ENCODE peak calls at places on chromosomes 16 and 17, in six cellular contexts. O is HepG2, Q is HCT116, D is H1, Y is K562, U is SK-N-SH. C is an unnamed sample.

GRCh38 chr16:23125277-23125676 is 24.0 kb downstream of the USP31 start:
- DNase-seq in O (no peak), Q (no peak), D (no peak), Y (no peak), U (no peak), C (no peak)

GRCh38 chr17:15257316-15257925 is 7.7 kb downstream of the PMP22 start:
- DNase-seq in O (peak), Q (peak), D (no peak), Y (peak), U (peak), C (peak)

GRCh38 chr16:22786691-22787090 is 27.3 kb upstream of the HS3ST2 start:
- DNase-seq in O (no peak), Q (no peak), D (no peak), Y (no peak), U (no peak), C (no peak)

GRCh38 chr17:27586203-27586701 is 44.7 kb upstream of the LGALS9 start:
- DNase-seq in O (no peak), Q (no peak), D (no peak), Y (no peak), U (peak), C (no peak)

GRCh38 chr16:57070986-57071540 is 21.3 kb upstream of the CPNE2 start:
- DNase-seq in O (no peak), Q (no peak), D (no peak), Y (no peak), U (no peak), C (no peak)

GRCh38 chr17:77505460-77505769 is 364.6 kb downstream of the SEC14L1 start:
- DNase-seq in O (no peak), Q (no peak), D (no peak), Y (no peak), U (no peak), C (no peak)

GRCh38 chr17:33038740-33039139 is 47.1 kb downstream of the SPACA3 start:
- DNase-seq in O (no peak), Q (peak), D (peak), Y (peak), U (peak), C (peak)

GRCh38 chr16:81723098-81723723 is 55.9 kb upstream of the PLCG2 start:
- DNase-seq in O (peak), Q (peak), D (no peak), Y (peak), U (peak), C (peak)

GRCh38 chr17:58127846-58128245 is 20.3 kb upstream of the OR4D1 start:
- DNase-seq in O (no peak), Q (no peak), D (no peak), Y (no peak), U (no peak), C (no peak)

GRCh38 chr17:17779015-17779611 is 57.7 kb downstream of the SREBF1 start:
- DNase-seq in O (peak), Q (no peak), D (no peak), Y (no peak), U (peak), C (no peak)

DNA sequence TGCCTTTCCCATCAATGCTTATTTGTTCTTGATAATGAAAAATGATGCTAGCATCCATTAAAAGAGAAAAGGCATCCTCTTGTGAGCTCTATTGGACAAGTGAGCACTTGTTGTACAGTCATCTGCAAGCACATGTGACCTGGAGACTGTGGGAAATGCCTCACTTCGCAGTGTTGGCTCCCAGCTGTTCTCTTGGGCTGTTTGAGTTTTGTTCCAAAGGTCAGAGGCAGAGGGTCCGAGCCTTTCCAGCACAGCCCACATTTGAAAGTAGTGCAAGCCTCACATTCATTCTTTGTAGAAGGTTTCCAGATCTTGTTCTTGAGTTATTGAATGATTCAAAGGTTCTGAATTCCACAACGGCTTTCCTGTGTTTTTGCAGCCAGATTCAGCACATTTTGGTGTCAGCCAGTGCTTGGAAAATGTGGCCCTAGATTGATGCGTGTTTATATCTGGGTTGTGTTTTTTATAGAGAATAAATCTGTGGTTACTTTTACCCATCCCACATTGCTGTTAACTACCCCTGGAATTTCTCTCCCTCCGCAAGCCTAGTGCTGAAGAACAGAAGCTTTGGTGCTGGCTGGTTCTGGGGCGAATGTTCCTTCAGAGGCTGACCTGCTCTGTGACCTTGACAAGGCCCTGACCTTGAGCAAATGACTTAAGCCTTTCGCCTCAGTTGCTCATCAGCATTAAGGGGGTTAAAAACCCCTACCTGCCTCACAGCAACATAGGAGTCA is 49.8 kb downstream of the CDH1 start:
- DNase-seq in O (peak), Q (no peak), D (no peak), Y (no peak), U (no peak), C (no peak)
- TF ChIP-seq JUND in O (no peak), Q (no peak), D (no peak), Y (no peak), U (no peak), C (no peak)

GRCh38 chr17:82228842-82229685 is at the start of gene SLC16A3:
- DNase-seq in O (no peak), Q (no peak), D (no peak), Y (no peak), U (peak), C (no peak)

GRCh38 chr17:82226809-82227628 is 1.8 kb upstream of the SLC16A3 start:
- DNase-seq in O (no peak), Q (no peak), D (no peak), Y (no peak), U (no peak), C (no peak)

GRCh38 chr17:82229686-82230626 is 1.1 kb downstream of the SLC16A3 start:
- DNase-seq in O (peak), Q (no peak), D (no peak), Y (no peak), U (no peak), C (no peak)

GRCh38 chr17:82227629-82228277 is 1.1 kb upstream of the SLC16A3 start:
- DNase-seq in O (no peak), Q (no peak), D (no peak), Y (no peak), U (no peak), C (no peak)

DNA sequence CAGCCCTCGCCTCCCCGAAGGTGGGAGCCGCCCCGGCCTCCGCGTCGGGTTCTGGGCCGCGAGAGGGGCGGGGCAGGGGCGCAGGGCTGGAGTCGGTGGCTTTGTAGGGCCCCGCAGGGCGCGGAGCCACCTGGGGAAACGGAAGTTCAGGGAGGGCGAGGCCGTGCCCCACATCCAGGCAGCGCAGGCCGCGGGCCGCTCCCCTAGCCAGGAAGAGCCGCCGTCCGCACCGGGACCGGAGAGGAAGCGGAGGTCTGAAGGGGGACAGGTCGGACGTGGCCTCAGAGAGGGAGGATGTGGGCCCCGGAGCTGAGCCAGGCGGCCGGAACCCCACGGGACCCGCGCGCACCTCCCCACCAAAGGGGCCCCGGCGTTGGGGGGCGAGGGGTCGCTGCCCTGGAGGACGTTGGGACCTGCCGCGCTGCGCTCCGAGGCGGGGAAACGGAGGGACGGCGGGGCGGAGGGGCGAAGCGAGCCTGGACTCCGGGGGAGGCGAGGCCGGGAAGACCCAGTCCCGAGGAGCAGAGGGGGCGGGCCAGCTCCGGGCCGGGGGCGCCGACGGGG is 482 bp upstream of the SLC16A3 start:
- DNase-seq in O (no peak), Q (no peak), D (no peak), Y (no peak), U (no peak), C (no peak)
- TF ChIP-seq JUND in O (no peak), Q (no peak), D (no peak), Y (no peak), U (no peak), C (no peak)

GRCh38 chr17:9229826-9230201 is 208.5 kb downstream of the NTN1 start:
- DNase-seq in O (no peak), Q (no peak), D (no peak), Y (no peak), U (no peak), C (no peak)

GRCh38 chr17:9227819-9228407 is 206.6 kb downstream of the NTN1 start:
- DNase-seq in O (no peak), Q (no peak), D (no peak), Y (no peak), U (no peak), C (no peak)

GRCh38 chr17:9230346-9230745 is 209.0 kb downstream of the NTN1 start:
- DNase-seq in O (no peak), Q (no peak), D (no peak), Y (no peak), U (peak), C (no peak)

GRCh38 chr17:9229160-9229825 is 208.0 kb downstream of the NTN1 start:
- DNase-seq in O (no peak), Q (no peak), D (no peak), Y (no peak), U (no peak), C (no peak)

GRCh38 chr17:9228408-9229159 is 207.3 kb downstream of the NTN1 start:
- DNase-seq in O (no peak), Q (no peak), D (no peak), Y (no peak), U (no peak), C (no peak)
- TF ChIP-seq JUND in O (no peak), Q (no peak), D (no peak), Y (no peak), U (no peak), C (no peak)

GRCh38 chr17:69723741-69724140 is 309.2 kb downstream of the MAP2K6 start:
- DNase-seq in O (no peak), Q (no peak), D (no peak), Y (no peak), U (no peak), C (peak)
- TF ChIP-seq JUND in O (no peak), Q (no peak), D (no peak), Y (no peak), U (no peak), C (no peak)

GRCh38 chr17:3956983-3957382 is 7.3 kb downstream of the ATP2A3 start:
- DNase-seq in O (no peak), Q (no peak), D (no peak), Y (no peak), U (no peak), C (no peak)
- TF ChIP-seq JUND in O (no peak), Q (no peak), D (no peak), Y (no peak), U (no peak), C (no peak)

GRCh38 chr17:38436386-38436785 is 8.1 kb downstream of the ARHGAP23 start:
- DNase-seq in O (no peak), Q (no peak), D (no peak), Y (no peak), U (no peak), C (no peak)

GRCh38 chr17:38431343-38432145 is 3.3 kb downstream of the ARHGAP23 start:
- DNase-seq in O (no peak), Q (no peak), D (no peak), Y (no peak), U (no peak), C (no peak)

GRCh38 chr17:38435795-38436194 is 7.5 kb downstream of the ARHGAP23 start:
- DNase-seq in O (no peak), Q (no peak), D (no peak), Y (peak), U (no peak), C (no peak)

GRCh38 chr17:38430822-38431221 is 2.6 kb downstream of the ARHGAP23 start:
- DNase-seq in O (no peak), Q (no peak), D (no peak), Y (no peak), U (no peak), C (no peak)

DNA sequence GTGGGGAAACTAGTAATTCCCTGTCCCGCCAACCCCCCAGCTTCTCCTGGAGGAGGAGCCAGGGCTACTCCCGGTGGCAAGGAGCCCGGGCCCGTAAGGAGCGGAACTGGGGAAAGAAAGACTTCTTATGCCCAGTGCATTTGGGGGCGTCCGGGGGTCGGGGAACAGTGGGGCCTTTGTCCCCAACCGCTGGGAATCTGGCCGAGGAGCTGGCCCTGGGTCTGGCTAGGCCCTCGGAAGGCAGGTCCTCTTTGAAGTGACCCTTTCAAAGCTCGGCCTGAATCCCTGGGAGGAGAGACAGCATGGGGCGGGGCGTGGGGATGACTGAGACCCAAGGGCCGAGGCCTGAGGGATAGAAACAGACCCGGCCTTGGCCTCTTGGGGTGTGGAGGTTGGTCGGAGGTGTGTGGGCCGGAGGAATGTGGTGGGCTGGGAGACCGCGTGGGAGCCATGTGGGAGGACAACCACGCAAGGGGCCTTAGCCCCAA is 6.0 kb downstream of the ARHGAP23 start:
- DNase-seq in O (no peak), Q (no peak), D (no peak), Y (no peak), U (no peak), C (no peak)
- TF ChIP-seq JUND in O (no peak), Q (no peak), D (no peak), Y (no peak), U (no peak), C (no peak)